ENCODE peak calls at places on chromosome 20, in seven cellular contexts. W is mucosa of descending colon, Y is colonic mucosa, V is BJ, R is epithelial cell of esophagus, B is foreskin fibroblast, O is dorsolateral prefrontal cortex. X is an unnamed sample.
A peak's percentile ranks its signal among the peaks of the same experiment; 100 is the strongest.

GRCh38 chr20:58518387-58518786 is 3.2 kb upstream of the APCDD1L start:
- DNase-seq in W (no peak), Y (no peak), V (no peak), R (no peak), B (no peak), O (no peak), X (no peak)

GRCh38 chr20:25136643-25137559 is 55.0 kb upstream of the VSX1 start:
- DNase-seq in W (peak; percentile 67), Y (peak; percentile 49), V (peak; percentile 46), R (peak; percentile 52), B (peak; percentile 95), O (peak; percentile 79), X (peak; percentile 68)

GRCh38 chr20:61886721-61887658 is 178.7 kb downstream of the TAF4 start:
- DNase-seq in W (peak; percentile 23), Y (peak; percentile 21), V (no peak), R (peak; percentile 10), B (peak; percentile 16), O (peak; percentile 62), X (no peak)

GRCh38 chr20:10863337-10864060 is 189.7 kb upstream of the JAG1 start:
- DNase-seq in W (no peak), Y (no peak), V (peak; percentile 31), R (peak; percentile 59), B (peak; percentile 74), O (no peak), X (peak; percentile 39)

GRCh38 chr20:33531047-33531877 is 41.4 kb downstream of the CBFA2T2 start:
- DNase-seq in W (no peak), Y (no peak), V (peak; percentile 9), R (no peak), B (no peak), O (no peak), X (no peak)

GRCh38 chr20:35616465-35617396 is 1.1 kb downstream of the SPAG4 start:
- DNase-seq in W (peak; percentile 95), Y (peak; percentile 94), V (peak; percentile 98), R (peak; percentile 83), B (peak; percentile 84), O (peak; percentile 71), X (peak; percentile 98)

GRCh38 chr20:45073182-45073581 is 27.7 kb downstream of the KCNS1 start:
- DNase-seq in W (no peak), Y (no peak), V (no peak), R (no peak), B (no peak), O (no peak), X (no peak)

GRCh38 chr20:13744403-13744802 is 40.3 kb downstream of the ESF1 start:
- DNase-seq in W (no peak), Y (no peak), V (no peak), R (peak; percentile 12), B (no peak), O (no peak), X (no peak)

GRCh38 chr20:19757973-19758887 is at the start of gene RIN2:
- DNase-seq in W (peak; percentile 95), Y (no peak), V (peak; percentile 71), R (peak; percentile 95), B (peak; percentile 83), O (peak; percentile 76), X (peak; percentile 79)

GRCh38 chr20:44909872-44910689 is at the start of gene PABPC1L:
- DNase-seq in W (peak; percentile 86), Y (peak; percentile 87), V (no peak), R (peak; percentile 79), B (peak; percentile 55), O (no peak), X (no peak)

GRCh38 chr20:10625641-10626040 is 48.2 kb downstream of the JAG1 start:
- DNase-seq in W (no peak), Y (no peak), V (peak; percentile 71), R (peak; percentile 60), B (no peak), O (no peak), X (no peak)

GRCh38 chr20:45552456-45552855 is 5.3 kb upstream of the EPPIN start:
- DNase-seq in W (no peak), Y (peak; percentile 80), V (no peak), R (no peak), B (no peak), O (no peak), X (no peak)

GRCh38 chr20:59438201-59438600 is 137.8 kb downstream of the EDN3 start:
- DNase-seq in W (no peak), Y (no peak), V (no peak), R (no peak), B (no peak), O (no peak), X (no peak)

GRCh38 chr20:51918561-51918960 is 116.2 kb upstream of the SALL4 start:
- DNase-seq in W (no peak), Y (no peak), V (no peak), R (no peak), B (no peak), O (no peak), X (no peak)

GRCh38 chr20:19767070-19767469 is 9.0 kb downstream of the RIN2 start:
- DNase-seq in W (no peak), Y (no peak), V (no peak), R (peak; percentile 70), B (no peak), O (no peak), X (no peak)

GRCh38 chr20:64109831-64110391 is 2.5 kb upstream of the NPBWR2 start:
- DNase-seq in W (no peak), Y (no peak), V (no peak), R (no peak), B (no peak), O (peak; percentile 44), X (no peak)

DNA sequence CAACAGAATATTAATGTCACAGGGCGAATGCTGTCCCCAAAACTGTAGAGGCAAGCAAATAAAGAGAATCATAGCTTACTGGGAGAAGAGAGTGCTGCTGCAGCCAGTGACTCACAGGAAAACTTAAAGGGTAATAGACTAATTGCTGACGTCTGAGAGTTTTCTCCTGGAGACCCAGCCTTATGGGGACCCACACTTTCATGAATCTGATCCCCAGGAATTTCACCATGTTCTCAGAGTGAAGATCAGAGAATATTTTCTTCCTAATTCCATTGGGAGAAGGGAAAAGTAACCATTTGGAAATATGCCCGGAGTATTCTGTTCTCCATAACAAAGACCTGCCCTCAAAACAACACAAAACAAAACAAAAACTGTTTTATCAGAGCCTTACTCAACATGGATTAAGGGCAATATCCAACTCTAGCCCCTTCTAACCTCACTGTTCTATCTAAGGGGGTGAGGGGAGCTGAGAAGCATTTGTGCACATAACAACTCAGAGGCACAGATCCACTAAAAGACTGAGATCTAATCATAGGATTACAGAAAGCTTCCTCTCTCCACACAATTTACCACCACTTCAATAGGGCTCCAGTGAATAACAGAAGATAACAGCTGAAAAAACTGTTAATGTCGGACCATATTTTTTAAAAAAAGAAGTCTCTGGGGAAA is 168.2 kb upstream of the SSTR4 start:
- DNase-seq in W (no peak), Y (no peak), V (no peak), R (peak; percentile 32), B (peak; percentile 0), O (no peak), X (no peak)
- TF ChIP-seq CTCF in W (no peak), Y (no peak), V (no peak), R (no peak), B (no peak), O (no peak), X (no peak)

DNA sequence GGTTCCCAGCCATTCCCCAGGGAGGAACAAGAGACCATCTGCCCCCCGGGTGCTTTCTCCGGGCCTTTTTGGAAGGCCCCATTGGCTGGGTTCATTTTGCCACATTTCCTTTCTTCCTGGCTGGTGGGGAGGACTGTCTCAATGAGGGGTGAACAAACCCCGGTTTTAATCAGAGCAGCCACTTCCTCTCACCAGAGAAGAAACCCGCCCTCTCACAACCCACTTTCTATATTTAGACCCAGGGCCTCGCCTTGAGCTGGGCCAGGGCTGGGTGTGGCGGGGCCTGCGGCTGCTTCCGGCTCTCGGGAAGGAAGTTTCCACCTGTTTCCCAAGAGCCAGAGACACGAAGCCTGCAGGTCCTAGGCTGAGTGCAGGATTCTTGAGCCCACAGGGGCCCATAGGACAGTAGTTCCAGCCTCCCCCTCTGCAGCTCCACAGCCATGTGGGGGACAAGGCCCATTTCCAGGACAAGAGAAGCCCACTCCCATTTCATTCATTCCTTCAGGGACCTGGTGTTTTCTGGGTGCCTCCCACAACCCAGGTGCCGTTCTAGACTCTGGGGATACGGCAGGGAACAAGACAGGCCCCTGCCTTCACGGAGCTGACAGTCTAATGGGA is 41.8 kb downstream of the RBM38 start:
- DNase-seq in W (peak; percentile 91), Y (peak; percentile 82), V (no peak), R (peak; percentile 35), B (no peak), O (no peak), X (no peak)
- H3K4me3 ChIP-seq in W (no peak overlapping the region), Y (no peak overlapping the region), V (no peak overlapping the region), R (no peak overlapping the region), B (no peak overlapping the region), O (no peak overlapping the region), X (no peak overlapping the region)

GRCh38 chr20:1902188-1902587 is 7.0 kb downstream of the SIRPA start:
- DNase-seq in W (no peak), Y (no peak), V (no peak), R (no peak), B (no peak), O (no peak), X (no peak)

GRCh38 chr20:1899169-1899525 is 3.9 kb downstream of the SIRPA start:
- DNase-seq in W (no peak), Y (no peak), V (no peak), R (no peak), B (no peak), O (no peak), X (no peak)

GRCh38 chr20:1898496-1899168 is 3.4 kb downstream of the SIRPA start:
- DNase-seq in W (no peak), Y (no peak), V (no peak), R (no peak), B (no peak), O (no peak), X (no peak)

GRCh38 chr20:1901704-1902103 is 6.5 kb downstream of the SIRPA start:
- DNase-seq in W (no peak), Y (no peak), V (no peak), R (no peak), B (no peak), O (peak; percentile 83), X (no peak)

GRCh38 chr20:1900321-1900791 is 5.1 kb downstream of the SIRPA start:
- DNase-seq in W (no peak), Y (peak; percentile 47), V (peak; percentile 31), R (peak; percentile 76), B (peak; percentile 66), O (peak; percentile 82), X (peak; percentile 60)
- TF ChIP-seq CTCF in W (peak; percentile 24), Y (peak; percentile 15), V (peak; percentile 80), R (peak; percentile 77), B (peak; percentile 90), O (peak; percentile 43), X (peak; percentile 85)

DNA sequence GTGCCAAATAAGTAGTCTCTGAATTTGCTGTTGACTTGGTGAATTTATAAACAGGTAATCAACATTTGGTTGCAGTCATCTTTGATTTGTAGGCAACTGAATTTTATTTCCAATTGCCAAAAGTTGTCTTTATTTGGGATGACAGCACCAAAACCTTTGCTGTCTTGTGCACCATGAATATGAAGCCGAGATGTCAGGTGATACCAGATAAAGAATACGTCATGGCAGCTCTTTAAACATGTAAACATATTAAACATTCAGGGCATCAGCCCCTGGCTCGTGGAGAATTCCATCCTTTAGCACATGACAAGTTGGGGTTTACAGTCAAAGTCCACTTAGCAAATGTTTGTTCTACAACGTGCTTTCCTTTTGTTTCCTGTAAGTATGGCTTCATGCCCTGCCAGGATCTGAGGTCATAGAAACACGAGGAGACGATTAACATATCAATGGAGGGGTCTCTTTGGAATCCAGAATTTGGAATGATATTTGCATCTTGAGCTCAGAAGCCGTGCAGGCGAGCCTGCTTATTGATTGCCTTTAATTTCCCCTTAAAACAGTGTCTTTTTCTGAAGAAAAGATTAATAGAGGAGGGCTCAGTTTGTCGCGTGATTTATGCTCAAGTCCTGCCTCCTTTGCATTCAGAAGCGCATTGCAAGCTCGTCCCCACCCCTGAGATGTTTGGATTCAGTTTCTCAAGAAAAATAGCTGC is 170.2 kb upstream of the ZNF217 start:
- DNase-seq in W (no peak), Y (peak; percentile 73), V (no peak), R (no peak), B (no peak), O (no peak), X (no peak)
- H3K4me3 ChIP-seq in W (no peak overlapping the region), Y (no peak overlapping the region), V (no peak overlapping the region), R (no peak overlapping the region), B (no peak overlapping the region), O (peak overlapping the region; percentile 59), X (no peak overlapping the region)